ENCODE peak calls at places on chromosomes 2 and 18, in five cellular contexts. B is lower leg skin, A is right lobe of liver, M is ovary, T is OCI-LY7. U is an unnamed sample.

GRCh38 chr18:984004-984403 is 79.3 kb downstream of the ADCYAP1 start:
- DNase-seq in B (no peak), M (no peak), T (no peak), A (no peak), U (no peak)

GRCh38 chr2:158034198-158034831 is 67.4 kb upstream of the UPP2 start:
- DNase-seq in M (no peak), A (no peak), T (peak; percentile 13), B (no peak), U (no peak)

GRCh38 chr18:55322176-55322735 is 265.7 kb downstream of the TCF4 start:
- DNase-seq in A (peak; percentile 61), T (peak; percentile 70), B (peak; percentile 79), M (peak; percentile 86), U (peak; percentile 92)

GRCh38 chr2:85668009-85668856 is at the start of gene SFTPB:
- DNase-seq in A (no peak), T (no peak), M (no peak), B (no peak), U (no peak)

GRCh38 chr18:54957295-54957694 is 2.0 kb downstream of the CCDC68 start:
- DNase-seq in B (no peak), A (no peak), M (peak; percentile 24), T (no peak), U (no peak)

GRCh38 chr18:36017232-36017631 is 44.8 kb downstream of the RMP24 start:
- DNase-seq in M (no peak), B (no peak), T (no peak), A (no peak), U (no peak)

GRCh38 chr2:240981273-240981672 is 17.1 kb upstream of the SNED1 start:
- DNase-seq in M (no peak), T (no peak), B (no peak), A (no peak), U (no peak)

GRCh38 chr18:12282436-12283039 is 25.5 kb upstream of the TUBB6 start:
- DNase-seq in B (no peak), T (no peak), A (no peak), M (no peak), U (no peak)

GRCh38 chr2:79776461-79777146 is 263.8 kb downstream of the CTNNA2 start:
- DNase-seq in M (no peak), A (no peak), B (no peak), T (no peak), U (no peak)

GRCh38 chr2:43032248-43032893 is 194.0 kb downstream of the ZFP36L2 start:
- DNase-seq in M (peak; percentile 88), A (no peak), B (peak; percentile 66), T (no peak), U (no peak)

GRCh38 chr2:192123847-192124246 is 70.9 kb downstream of the TMEFF2 start:
- DNase-seq in A (no peak), M (peak; percentile 12), B (peak; percentile 59), T (no peak), U (no peak)

GRCh38 chr2:76895469-76895868 is 626.7 kb downstream of the LRRTM4 start:
- DNase-seq in A (no peak), T (no peak), M (no peak), B (no peak), U (no peak)

DNA sequence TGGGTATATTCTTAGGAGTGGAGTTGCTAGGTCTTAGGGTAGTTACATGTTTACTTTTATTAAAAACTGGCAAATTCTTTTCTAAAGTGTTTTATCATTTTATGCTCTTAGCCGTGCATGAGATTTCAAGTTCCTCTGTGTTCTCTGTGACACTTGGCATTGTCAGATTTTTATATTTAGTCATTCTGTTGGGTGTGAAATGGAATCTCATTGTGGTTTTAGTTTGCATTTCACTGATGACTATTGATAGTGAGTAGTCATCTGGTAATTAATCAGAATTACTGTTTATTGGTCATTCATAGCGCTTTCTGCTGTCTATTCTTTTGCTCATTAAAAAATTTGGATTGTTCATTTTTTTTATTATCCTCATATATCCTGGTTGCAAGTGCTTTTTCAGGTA is 34.1 kb downstream of the RAB3GAP1 start:
- DNase-seq in B (no peak), T (no peak), A (no peak), M (no peak), U (no peak)
- TF ChIP-seq CTCF in B (no peak), T (no peak), A (no peak), M (no peak), U (no peak)

DNA sequence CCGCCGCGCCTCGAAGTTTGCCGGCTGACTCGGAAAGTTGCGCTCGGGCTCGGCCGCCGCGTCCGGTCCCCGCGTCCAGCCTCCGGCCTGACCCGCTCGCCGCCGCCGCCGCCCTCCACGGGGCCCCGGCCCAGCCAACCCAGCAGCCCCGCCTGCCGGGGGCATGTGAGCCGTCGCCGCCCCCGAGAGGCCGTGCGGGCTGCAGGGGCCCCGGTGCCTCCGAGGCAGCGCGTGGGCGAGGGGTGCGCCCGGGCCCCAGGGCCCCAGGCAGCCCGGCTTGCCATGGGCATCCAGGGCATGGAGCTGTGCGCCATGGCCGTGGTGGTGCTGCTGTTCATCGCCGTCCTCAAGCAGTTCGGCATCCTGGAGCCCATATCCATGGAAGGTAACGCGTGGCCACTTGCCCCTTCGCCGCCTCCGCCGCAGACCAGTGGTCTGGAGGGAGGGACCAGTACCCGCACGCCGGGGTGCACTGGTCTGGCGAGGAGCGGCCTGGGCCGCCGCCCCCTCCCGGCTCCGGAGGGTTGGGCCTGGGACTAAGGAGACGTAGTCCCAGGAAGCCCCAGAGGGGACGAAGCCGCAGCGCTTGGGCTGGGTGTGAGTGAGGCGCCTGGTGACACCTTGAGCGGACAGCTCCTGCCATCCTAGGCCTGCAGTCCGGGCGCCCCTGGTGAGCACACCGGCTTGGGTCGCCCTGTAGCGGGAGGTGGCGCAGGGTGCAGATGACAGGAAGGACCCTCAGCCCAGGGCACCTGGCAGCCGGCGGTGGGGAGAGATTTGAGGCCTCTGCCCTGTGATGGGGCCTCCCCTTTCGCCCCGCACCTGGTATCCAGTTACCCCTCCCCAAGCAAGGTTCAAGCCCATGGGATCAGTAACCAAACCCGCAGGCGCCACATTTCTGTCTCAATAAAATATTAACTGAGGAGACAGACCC is 49.9 kb downstream of the KCNIP3 start:
- DNase-seq in B (no peak), A (no peak), M (peak; percentile 33), T (no peak), U (no peak)
- H3K4me3 ChIP-seq in B (peak overlapping the region; percentile 27), A (no peak overlapping the region), M (peak overlapping the region; percentile 69), T (no peak overlapping the region), U (peak overlapping the region; percentile 53)

GRCh38 chr2:111100765-111101162 is 19.9 kb upstream of the BCL2L11 start:
- DNase-seq in A (no peak), T (peak; percentile 20), B (no peak), M (no peak), U (no peak)
- TF ChIP-seq CTCF in A (no peak), T (peak; percentile 35), B (no peak), M (no peak), U (no peak)

GRCh38 chr18:61333271-61333745 is at the start of gene CDH20:
- DNase-seq in A (no peak), M (no peak), B (no peak), T (no peak), U (no peak)
- H3K4me3 ChIP-seq in A (no peak within 1 kb of the TSS), M (no peak within 1 kb of the TSS), B (peak within 1 kb of the TSS; percentile 8), T (no peak within 1 kb of the TSS), U (peak within 1 kb of the TSS; percentile 41)

GRCh38 chr2:179991344-179991743 is 15.8 kb downstream of the CWC22 start:
- DNase-seq in A (no peak), M (no peak), B (no peak), T (peak; percentile 24), U (no peak)
- TF ChIP-seq CTCF in A (no peak), M (no peak), B (no peak), T (peak; percentile 44), U (peak; percentile 28)